ENCODE peak calls at places on chromosome 13, in six cellular contexts. F, O, U, N, Y and S are unnamed samples.

GRCh38 chr13:30017880-30018279 is 167.5 kb upstream of the UBL3 start:
- DNase-seq in F (no peak), U (no peak), Y (peak), O (no peak), N (no peak), S (peak)

GRCh38 chr13:24035411-24035810 is 125.1 kb upstream of the SPATA13 start:
- DNase-seq in O (no peak), U (no peak), F (no peak), Y (no peak), N (no peak), S (no peak)

GRCh38 chr13:40640845-40641458 is 25.5 kb downstream of the FOXO1 start:
- DNase-seq in Y (no peak), N (no peak), U (no peak), O (no peak), F (no peak), S (no peak)

GRCh38 chr13:66660013-66660804 is 569.9 kb downstream of the PCDH9 start:
- DNase-seq in U (no peak), O (no peak), Y (no peak), N (peak), F (no peak), S (no peak)

GRCh38 chr13:20400774-20401173 is 124.9 kb downstream of the CRYL1 start:
- DNase-seq in O (no peak), Y (no peak), U (no peak), F (no peak), N (peak), S (no peak)

GRCh38 chr13:98109226-98109625 is 33.7 kb upstream of the FARP1 start:
- DNase-seq in U (no peak), F (no peak), N (no peak), O (no peak), Y (no peak), S (no peak)

GRCh38 chr13:23754506-23754905 is 134.7 kb downstream of the MIPEP start:
- DNase-seq in F (no peak), Y (no peak), U (no peak), N (no peak), O (no peak), S (no peak)

GRCh38 chr13:80939581-80939980 is 598.7 kb upstream of the SPRY2 start:
- DNase-seq in O (no peak), Y (no peak), F (no peak), U (no peak), N (no peak), S (no peak)

GRCh38 chr13:112072531-112073244 is 5.7 kb downstream of the SOX1 start:
- DNase-seq in Y (peak), N (no peak), F (no peak), O (peak), U (no peak), S (peak)

GRCh38 chr13:93473441-93474270 is 247.0 kb downstream of the GPC6 start:
- DNase-seq in Y (no peak), N (peak), U (no peak), F (no peak), O (no peak), S (no peak)